ENCODE peak calls at places on chromosome 13, in seven cellular contexts. K is endothelial cell of umbilical vein, M is neuronal stem cell, G is PC-3, D is mammary epithelial cell, R is GM23248, J is H9. W is an unnamed sample.

GRCh38 chr13:106499113-106499512 is 36.3 kb downstream of the EFNB2 start:
- DNase-seq in K (no peak), D (no peak), M (no peak), G (no peak), J (no peak), R (no peak), W (no peak)

GRCh38 chr13:33072282-33072681 is 56.1 kb downstream of the KL start:
- DNase-seq in M (no peak), J (no peak), D (no peak), K (no peak), G (no peak), R (peak), W (no peak)

GRCh38 chr13:77113496-77113895 is 86.5 kb upstream of the FBXL3 start:
- DNase-seq in J (no peak), R (peak), D (no peak), K (no peak), M (no peak), G (no peak), W (no peak)

GRCh38 chr13:90979059-90979458 is 368.4 kb upstream of the MIR17HG start:
- DNase-seq in R (no peak), K (no peak), D (no peak), M (no peak), G (no peak), J (no peak), W (no peak)

GRCh38 chr13:102484329-102484728 is 82.5 kb upstream of the FGF14 start:
- DNase-seq in J (no peak), G (no peak), K (no peak), R (peak), D (peak), M (no peak), W (no peak)

GRCh38 chr13:99661791-99662190 is 160.5 kb downstream of the TM9SF2 start:
- DNase-seq in D (no peak), K (no peak), J (peak), M (peak), R (no peak), G (no peak), W (no peak)

GRCh38 chr13:112102243-112102642 is 35.3 kb downstream of the SOX1 start:
- DNase-seq in K (no peak), G (peak), D (no peak), R (peak), M (no peak), J (no peak), W (no peak)

GRCh38 chr13:67229438-67230242 is 496 bp downstream of the PCDH9 start:
- DNase-seq in M (peak), J (no peak), R (peak), K (no peak), D (no peak), G (peak), W (no peak)

GRCh38 chr13:103328899-103329298 is 262.7 kb upstream of the SLC10A2 start:
- DNase-seq in K (no peak), G (no peak), D (peak), M (no peak), R (no peak), J (no peak), W (no peak)

GRCh38 chr13:48533207-48533499 is 273 bp upstream of the RCBTB2 start:
- DNase-seq in J (no peak), R (no peak), M (no peak), G (no peak), K (no peak), D (no peak), W (no peak)

GRCh38 chr13:108527849-108528248 is 101.6 kb upstream of the MYO16 start:
- DNase-seq in G (no peak), D (no peak), K (no peak), R (no peak), M (no peak), J (no peak), W (no peak)

GRCh38 chr13:76455960-76456359 is 430.2 kb downstream of the KCTD12 start:
- DNase-seq in G (peak), J (no peak), M (no peak), R (no peak), D (no peak), K (peak), W (no peak)

DNA sequence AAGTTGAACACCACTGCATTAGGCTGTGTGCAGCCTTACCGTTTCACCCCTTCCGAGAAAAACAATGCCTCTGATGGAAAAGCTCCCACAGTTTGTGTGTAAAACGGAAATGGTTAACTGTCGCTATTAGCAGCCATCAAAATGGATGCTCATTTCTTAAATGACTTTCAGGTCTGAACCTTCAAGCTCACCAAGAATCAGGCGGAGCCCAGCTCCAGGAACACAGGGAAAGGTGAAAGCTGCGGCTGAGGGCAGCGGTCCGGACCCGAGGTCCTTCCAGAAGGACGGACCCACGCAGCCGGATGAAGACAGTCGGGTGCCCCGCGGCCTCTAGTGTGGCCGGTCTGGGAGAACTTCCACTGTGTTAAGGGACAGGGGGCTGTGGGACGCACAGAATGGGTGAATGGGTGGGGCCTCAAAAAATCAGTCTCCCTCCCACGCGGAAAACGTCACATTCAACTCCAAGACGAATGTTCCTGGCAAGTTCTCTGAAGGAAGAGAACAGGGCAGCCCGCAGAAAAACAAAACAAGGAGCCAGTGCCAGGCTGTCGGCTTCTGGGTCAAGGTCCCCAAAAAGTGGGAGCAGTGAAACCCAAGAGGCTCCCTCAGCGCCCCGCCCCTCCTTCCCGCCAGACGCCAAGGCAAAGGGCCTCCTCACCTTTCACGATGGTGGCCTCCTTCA is 4.9 kb downstream of the IRS2 start:
- DNase-seq in J (no peak), G (no peak), D (peak), M (no peak), K (no peak), R (peak), W (no peak)
- H3K27ac ChIP-seq in J (no peak), G (peak), D (peak), M (no peak), K (no peak), R (no peak), W (no peak)

GRCh38 chr13:44096906-44097305 is 217.2 kb downstream of the LACC1 start:
- DNase-seq in D (no peak), J (no peak), R (no peak), K (no peak), G (no peak), M (no peak), W (no peak)
- H3K9ac ChIP-seq in D (no peak), J (no peak), R (no peak), K (no peak), G (no peak), M (no peak), W (no peak)

GRCh38 chr13:20460744-20461143 is 64.9 kb downstream of the CRYL1 start:
- DNase-seq in G (no peak), D (no peak), M (no peak), K (no peak), R (no peak), J (no peak), W (no peak)
- H3K27ac ChIP-seq in G (no peak), D (no peak), M (no peak), K (no peak), R (no peak), J (no peak), W (no peak)

DNA sequence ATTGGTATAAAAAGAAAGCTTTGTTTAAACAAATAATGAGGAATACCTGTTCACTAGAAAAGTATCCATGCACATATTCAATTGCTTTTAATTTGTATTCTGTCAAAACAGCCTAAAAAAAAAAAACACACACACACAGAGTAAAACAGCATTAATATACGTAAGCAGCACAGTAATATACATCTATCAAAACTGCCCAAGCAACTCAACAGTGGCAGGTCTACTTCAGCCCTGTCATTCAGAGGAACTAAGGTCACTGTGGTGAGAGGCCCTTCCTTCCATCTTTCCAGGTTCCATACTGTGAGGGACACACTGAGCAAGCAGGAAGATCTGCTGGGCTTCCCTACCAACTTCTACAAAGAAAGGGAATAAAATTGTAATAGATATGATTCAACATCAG is 3.8 kb downstream of the PROSER1 start:
- DNase-seq in G (no peak), R (no peak), K (no peak), J (no peak), D (no peak), M (no peak), W (no peak)
- H3K9ac ChIP-seq in G (no peak), R (no peak), K (no peak), J (no peak), D (no peak), M (no peak), W (no peak)

DNA sequence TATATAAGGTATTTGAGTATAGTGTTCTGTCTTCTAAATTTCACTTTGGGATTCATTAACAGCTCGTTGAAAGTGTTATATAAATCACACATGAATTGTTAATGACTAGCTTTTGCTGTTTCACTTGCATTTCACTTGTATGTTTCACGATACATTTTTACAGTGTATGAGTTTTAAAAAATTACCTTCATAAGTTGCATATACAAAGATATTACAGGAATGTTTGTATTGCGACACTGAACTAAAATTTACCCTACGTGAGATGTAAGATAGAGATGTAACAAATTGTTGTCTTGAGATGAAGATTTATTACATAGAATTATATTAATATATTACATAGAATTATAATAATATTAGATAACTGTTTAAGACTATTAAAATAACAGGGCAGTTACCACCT is 1.5 kb downstream of the CDC16 start:
- DNase-seq in D (no peak), K (no peak), M (no peak), G (no peak), J (no peak), R (no peak), W (no peak)
- H3K27ac ChIP-seq in D (peak), K (no peak), M (no peak), G (no peak), J (no peak), R (peak), W (no peak)